ENCODE peak calls at places on chromosomes 16 and 17, in ten cellular contexts. T is esophagus squamous epithelium, A is PC-9, W is upper lobe of right lung, U is fibroblast of lung, G is AG04449, Z is AG10803, B is tibial nerve, O is Panc1, V is cardiac fibroblast. I is an unnamed sample.

GRCh38 chr16:4685292-4685691 is 8.1 kb upstream of the NUDT16L1 start:
- DNase-seq in A (no peak), T (no peak), G (no peak), O (no peak), V (no peak), W (no peak), B (no peak), Z (no peak), U (no peak), I (no peak)

GRCh38 chr16:1357906-1358566 is 6.3 kb downstream of the GNPTG start:
- DNase-seq in Z (no peak), A (peak), B (no peak), V (peak), G (no peak), W (no peak), T (no peak), O (no peak), U (no peak), I (no peak)

GRCh38 chr17:76569607-76570279 is 15.9 kb downstream of the ST6GALNAC2 start:
- DNase-seq in G (no peak), O (no peak), U (no peak), B (peak), W (no peak), V (no peak), T (no peak), A (no peak), Z (no peak), I (no peak)

GRCh38 chr17:76161113-76161512 is 20.1 kb upstream of the FOXJ1 start:
- DNase-seq in Z (no peak), A (no peak), O (no peak), T (no peak), B (no peak), V (no peak), G (no peak), W (no peak), U (no peak), I (no peak)

GRCh38 chr16:85149776-85150175 is 37.5 kb upstream of the CIBAR2 start:
- DNase-seq in T (no peak), V (no peak), U (no peak), Z (no peak), G (no peak), O (no peak), W (no peak), B (no peak), A (no peak), I (no peak)

GRCh38 chr17:74386397-74386796 is 19.1 kb downstream of the GPR142 start:
- DNase-seq in Z (no peak), U (no peak), W (no peak), T (no peak), A (no peak), O (no peak), V (peak), G (no peak), B (no peak), I (no peak)

GRCh38 chr16:88974641-88975215 is 2.3 kb downstream of the CBFA2T3 start:
- DNase-seq in T (no peak), V (no peak), G (no peak), W (no peak), Z (no peak), A (no peak), U (no peak), O (no peak), B (no peak), I (no peak)

GRCh38 chr17:60914078-60914477 is 236.4 kb downstream of the BCAS3 start:
- DNase-seq in G (no peak), U (no peak), W (no peak), V (no peak), B (no peak), O (no peak), A (no peak), T (no peak), Z (no peak), I (no peak)

GRCh38 chr17:19345067-19345460 is 17.5 kb downstream of the B9D1 start:
- DNase-seq in T (no peak), U (no peak), B (no peak), O (no peak), Z (no peak), V (no peak), G (no peak), A (no peak), W (peak), I (no peak)

GRCh38 chr16:79163666-79164377 is 436.7 kb downstream of the MAF start:
- DNase-seq in Z (no peak), T (no peak), W (no peak), G (no peak), O (no peak), U (peak), V (no peak), A (no peak), B (no peak), I (no peak)

GRCh38 chr17:14926526-14927122 is 338.5 kb downstream of the PMP22 start:
- DNase-seq in A (no peak), V (peak), Z (peak), G (no peak), U (peak), B (no peak), O (peak), W (no peak), T (no peak), I (no peak)

GRCh38 chr16:83458612-83459011 is 349.2 kb upstream of the HSBP1 start:
- DNase-seq in W (no peak), Z (peak), O (no peak), U (peak), A (no peak), T (no peak), B (no peak), V (peak), G (peak), I (no peak)

GRCh38 chr16:24677388-24677787 is 52.1 kb upstream of the TNRC6A start:
- DNase-seq in Z (no peak), T (no peak), A (no peak), U (no peak), O (no peak), G (no peak), B (no peak), V (no peak), W (no peak), I (no peak)

GRCh38 chr16:67247698-67248400 is 568 bp upstream of the FHOD1 start:
- DNase-seq in B (no peak), T (no peak), Z (no peak), G (no peak), A (no peak), U (no peak), V (no peak), O (no peak), W (no peak), I (no peak)

GRCh38 chr16:89557230-89557935 is 3.1 kb upstream of the RPL13 start:
- DNase-seq in A (peak), T (no peak), V (peak), W (peak), G (peak), Z (peak), O (no peak), U (peak), B (peak), I (no peak)

GRCh38 chr17:38352245-38353083 is 820 bp downstream of the SOCS7 start:
- DNase-seq in T (no peak), W (peak), G (no peak), B (no peak), O (no peak), U (peak), V (peak), A (no peak), Z (peak), I (no peak)

GRCh38 chr17:45334231-45334630 is 17.4 kb upstream of the MAP3K14 start:
- DNase-seq in A (no peak), U (no peak), Z (no peak), G (no peak), B (no peak), W (peak), V (no peak), T (no peak), O (no peak), I (no peak)

GRCh38 chr16:13429411-13429810 is 490.5 kb upstream of the ERCC4 start:
- DNase-seq in G (no peak), T (no peak), B (no peak), O (no peak), U (no peak), V (no peak), W (no peak), Z (peak), A (peak), I (no peak)

GRCh38 chr16:74024997-74025396 is 271.6 kb upstream of the PSMD7 start:
- DNase-seq in Z (no peak), G (no peak), O (no peak), W (no peak), A (no peak), U (no peak), V (no peak), T (no peak), B (no peak), I (no peak)

GRCh38 chr16:85316321-85316919 is 204.1 kb upstream of the CIBAR2 start:
- DNase-seq in O (no peak), Z (peak), B (no peak), A (no peak), T (no peak), G (no peak), U (peak), W (peak), V (peak), I (no peak)

GRCh38 chr17:64155751-64156544 is 26.0 kb upstream of the ERN1 start:
- DNase-seq in B (peak), O (no peak), Z (peak), A (no peak), V (peak), G (no peak), W (no peak), U (peak), T (no peak), I (no peak)

GRCh38 chr17:6558276-6558675 is 1.9 kb upstream of the PITPNM3 start:
- DNase-seq in G (no peak), Z (no peak), U (no peak), W (no peak), V (no peak), T (no peak), A (no peak), O (no peak), B (no peak), I (no peak)

GRCh38 chr16:67229906-67230808 is 3.2 kb downstream of the TMEM208 start:
- DNase-seq in G (no peak), B (no peak), O (no peak), A (no peak), Z (no peak), V (no peak), W (peak), T (no peak), U (no peak), I (no peak)

GRCh38 chr16:72172105-72173034 is at the start of gene PMFBP1:
- DNase-seq in G (peak), A (peak), V (peak), O (no peak), W (no peak), U (peak), Z (peak), T (peak), B (no peak), I (peak)

GRCh38 chr17:68457168-68457538 is at the start of gene WIPI1:
- DNase-seq in Z (no peak), W (no peak), T (no peak), G (no peak), O (no peak), U (no peak), B (peak), V (no peak), A (no peak), I (no peak)

GRCh38 chr17:4816826-4817225 is 9.9 kb downstream of the PLD2 start:
- DNase-seq in B (no peak), G (no peak), A (no peak), O (no peak), U (no peak), W (no peak), V (no peak), T (no peak), Z (no peak), I (no peak)

GRCh38 chr16:35573407-35573806 is 2114.0 kb downstream of the TP53TG3F start:
- DNase-seq in T (no peak), O (no peak), G (no peak), U (no peak), V (no peak), A (no peak), Z (no peak), B (no peak), W (no peak), I (no peak)

GRCh38 chr16:3578121-3578520 is 918 bp upstream of the NLRC3 start:
- DNase-seq in U (no peak), Z (no peak), G (no peak), A (no peak), V (no peak), O (no peak), B (no peak), W (no peak), T (no peak), I (no peak)

GRCh38 chr16:86011532-86011931 is 112.6 kb downstream of the IRF8 start:
- DNase-seq in V (no peak), Z (no peak), O (no peak), U (no peak), T (no peak), W (no peak), G (no peak), B (no peak), A (no peak), I (no peak)

GRCh38 chr17:58409432-58409831 is 7.9 kb downstream of the RNF43 start:
- DNase-seq in T (no peak), O (no peak), G (no peak), Z (no peak), U (no peak), W (no peak), V (no peak), B (no peak), A (no peak), I (no peak)

GRCh38 chr17:58412910-58413630 is 4.3 kb downstream of the RNF43 start:
- DNase-seq in V (no peak), T (no peak), W (no peak), U (peak), O (no peak), G (no peak), A (peak), B (no peak), Z (no peak), I (no peak)

GRCh38 chr17:58411408-58411894 is 5.9 kb downstream of the RNF43 start:
- DNase-seq in B (no peak), V (peak), T (no peak), G (no peak), O (no peak), Z (no peak), A (peak), W (no peak), U (no peak), I (no peak)

GRCh38 chr17:58412064-58412703 is 5.2 kb downstream of the RNF43 start:
- DNase-seq in A (no peak), V (no peak), G (no peak), Z (no peak), B (no peak), U (no peak), O (no peak), W (no peak), T (no peak), I (no peak)

DNA sequence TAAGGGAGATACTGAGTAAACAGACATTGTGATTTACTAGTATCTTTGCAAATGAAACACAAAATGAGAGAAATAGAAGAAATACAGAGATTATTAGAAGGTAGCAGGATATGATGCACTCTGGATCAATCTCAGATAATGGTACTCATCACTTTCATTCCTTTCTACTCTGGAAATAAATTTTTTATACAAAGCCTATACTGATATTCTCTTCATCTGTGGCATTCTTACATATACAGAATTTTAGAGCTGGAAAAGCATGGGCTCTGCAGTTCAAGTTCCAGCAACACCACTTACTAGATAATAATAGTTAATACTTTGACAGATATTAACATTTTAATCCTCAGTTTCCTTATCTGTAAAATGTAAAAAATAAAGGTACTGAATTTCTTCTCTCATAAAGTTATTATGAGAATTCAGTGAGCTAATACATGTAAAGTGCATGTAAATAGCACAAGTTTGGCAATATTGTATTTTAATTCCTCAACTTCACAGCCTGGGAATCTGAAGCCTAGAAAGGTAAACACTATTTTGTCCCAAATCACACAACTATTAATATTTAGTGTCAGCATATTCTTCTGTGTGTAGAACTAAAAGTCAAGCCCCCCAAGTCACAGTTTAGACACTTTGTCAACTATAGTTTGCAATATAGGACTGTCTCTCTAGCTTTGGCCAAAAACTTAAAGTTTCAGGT is 6.5 kb downstream of the RNF43 start:
- DNase-seq in V (no peak), A (no peak), Z (no peak), U (no peak), O (no peak), W (no peak), G (no peak), B (no peak), T (no peak), I (no peak)
- H3K4me3 ChIP-seq in V (no peak), A (no peak), Z (no peak), U (no peak), O (no peak), W (no peak), G (no peak), B (no peak), T (no peak), I (no peak)

GRCh38 chr17:39926588-39927100 is 757 bp downstream of the ORMDL3 start:
- DNase-seq in U (no peak), O (no peak), B (no peak), W (peak), A (peak), Z (peak), T (no peak), V (peak), G (no peak), I (no peak)

GRCh38 chr17:39927101-39927927 is at the start of the genes LRRC3C and ORMDL3:
- DNase-seq in G (peak), W (peak), Z (peak), O (peak), V (peak), B (peak), U (peak), A (peak), T (peak), I (peak)

GRCh38 chr17:39928868-39929651 is 1.5 kb downstream of the LRRC3C start:
- DNase-seq in Z (peak), U (peak), B (no peak), O (no peak), A (peak), V (peak), T (no peak), W (no peak), G (peak), I (peak)

GRCh38 chr17:39929657-39930407 is 2.3 kb downstream of the LRRC3C start:
- DNase-seq in A (peak), Z (peak), O (no peak), T (no peak), V (peak), B (no peak), W (no peak), U (peak), G (peak), I (peak)

DNA sequence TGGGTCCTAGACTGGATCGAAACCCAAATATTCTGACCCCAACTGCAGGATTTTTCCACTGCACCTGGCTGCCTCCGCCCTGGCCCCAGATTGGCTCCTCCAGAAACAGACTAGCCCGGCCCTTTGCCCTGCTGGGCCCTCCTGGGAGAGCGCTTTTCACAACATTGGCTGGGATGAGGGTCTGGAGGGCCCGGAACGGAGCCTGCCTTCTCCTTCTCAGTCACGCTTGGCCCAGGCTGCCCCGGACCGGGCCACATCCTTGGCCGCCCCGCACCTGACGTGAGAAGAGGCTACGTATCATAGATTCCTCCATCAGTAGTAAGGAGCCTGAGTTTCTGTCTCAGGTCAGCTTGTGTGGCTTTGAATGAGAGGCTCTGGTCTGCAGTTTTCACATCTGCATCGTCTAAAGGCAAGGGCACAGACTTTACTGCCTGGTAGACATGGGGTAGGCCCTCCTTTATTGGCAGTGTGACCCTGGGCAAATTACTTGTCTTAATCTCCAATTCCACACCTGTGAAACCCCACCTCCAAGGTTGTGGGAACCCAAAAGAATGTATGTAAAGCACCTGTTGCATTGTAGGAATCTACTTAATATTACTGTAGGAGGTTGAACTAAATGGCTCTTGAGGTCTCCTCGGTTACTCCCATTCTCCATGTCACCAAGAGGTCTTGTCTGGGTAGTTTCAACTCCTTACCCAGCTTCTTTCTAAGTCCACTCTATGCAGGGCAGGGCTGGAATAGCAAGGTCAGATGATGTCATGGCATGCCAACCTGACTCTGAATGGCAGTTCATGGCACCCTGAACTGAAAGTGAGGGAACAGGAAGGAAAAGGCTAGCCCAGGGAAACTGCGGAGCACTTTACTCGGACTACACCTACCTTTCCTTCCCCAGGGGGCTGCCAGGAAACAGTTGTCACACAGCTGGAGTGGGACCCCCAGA is 666 bp downstream of the LRRC3C start:
- DNase-seq in O (no peak), B (no peak), U (no peak), Z (no peak), T (no peak), V (peak), A (no peak), W (peak), G (no peak), I (no peak)
- TF ChIP-seq CTCF in O (no peak), B (no peak), U (no peak), Z (no peak), T (no peak), V (no peak), A (no peak), W (no peak), G (no peak), I (no peak)

GRCh38 chr17:1186923-1187771 is 7.4 kb upstream of the ABR start:
- DNase-seq in U (peak), B (peak), W (peak), V (peak), Z (peak), T (no peak), A (peak), O (peak), G (peak), I (peak)

GRCh38 chr17:1188812-1189211 is 9.0 kb upstream of the ABR start:
- DNase-seq in O (no peak), G (no peak), A (no peak), U (peak), W (peak), Z (peak), V (peak), T (no peak), B (peak), I (no peak)

GRCh38 chr17:1181769-1182137 is 2.0 kb upstream of the ABR start:
- DNase-seq in B (no peak), O (no peak), Z (no peak), T (no peak), A (no peak), U (peak), G (peak), W (no peak), V (peak), I (no peak)

GRCh38 chr17:1182831-1183578 is 3.2 kb upstream of the ABR start:
- DNase-seq in W (no peak), G (no peak), T (no peak), A (no peak), Z (no peak), V (no peak), B (no peak), U (no peak), O (no peak), I (no peak)

GRCh38 chr17:1186214-1186820 is 6.5 kb upstream of the ABR start:
- DNase-seq in T (no peak), Z (peak), O (no peak), V (peak), A (peak), B (no peak), W (no peak), U (peak), G (no peak), I (no peak)
- H3K4me3 ChIP-seq in T (peak), Z (no peak), O (no peak), V (peak), A (no peak), B (no peak), W (peak), U (no peak), G (no peak), I (no peak)

DNA sequence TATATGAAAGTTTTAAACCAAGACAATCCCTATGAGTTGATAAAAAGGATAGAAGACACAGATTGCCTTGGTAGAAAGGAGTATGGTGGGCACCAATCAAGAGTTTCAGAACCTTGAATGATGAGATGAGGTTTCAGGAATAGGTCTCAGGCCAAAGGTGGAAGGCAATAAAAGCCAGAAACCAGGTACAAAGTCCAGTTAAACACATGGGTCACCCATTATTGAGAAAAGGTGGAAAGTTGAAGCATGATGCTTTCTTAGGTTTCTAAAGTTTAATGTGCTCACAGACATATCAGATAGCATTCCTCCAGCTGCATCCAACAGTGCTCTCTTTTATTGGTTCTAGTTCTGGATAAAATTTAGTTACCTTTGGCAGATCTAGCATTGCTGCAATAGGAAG is 950.8 kb upstream of the SOX9 start:
- DNase-seq in A (no peak), U (no peak), V (no peak), Z (no peak), G (no peak), B (no peak), W (no peak), T (no peak), O (no peak), I (no peak)
- TF ChIP-seq CTCF in A (no peak), U (no peak), V (no peak), Z (no peak), G (no peak), B (no peak), W (no peak), T (no peak), O (no peak), I (no peak)

I was measured in BJ.